ENCODE peak calls at places on chromosome 18, in four cellular contexts. One of them, this sample, is unnamed.

GRCh38 chr18:58565021-58565420 is 63.9 kb downstream of the ALPK2 start:
- DNase-seq in left cardiac atrium: no peak
- DNase-seq in esophagus muscularis mucosa: no peak
- DNase-seq in lung: no peak
- DNase-seq in this sample: no peak

GRCh38 chr18:36757081-36757480 is 71.7 kb downstream of the TPGS2 start:
- DNase-seq in left cardiac atrium: no peak
- DNase-seq in esophagus muscularis mucosa: no peak
- DNase-seq in lung: no peak
- DNase-seq in this sample: no peak

GRCh38 chr18:22637787-22638186 is 220.1 kb upstream of the CTAGE1 start:
- DNase-seq in left cardiac atrium: no peak
- DNase-seq in esophagus muscularis mucosa: no peak
- DNase-seq in lung: no peak
- DNase-seq in this sample: no peak

GRCh38 chr18:2848145-2848878 is 1.5 kb downstream of the EMILIN2 start:
- DNase-seq in left cardiac atrium: no peak
- DNase-seq in esophagus muscularis mucosa: no peak
- DNase-seq in lung: no peak
- DNase-seq in this sample: no peak

GRCh38 chr18:33696332-33697162 is 118.5 kb downstream of the ASXL3 start:
- DNase-seq in left cardiac atrium: no peak
- DNase-seq in esophagus muscularis mucosa: no peak
- DNase-seq in lung: no peak
- DNase-seq in this sample: no peak

GRCh38 chr18:2680216-2680792 is 24.8 kb downstream of the SMCHD1 start:
- DNase-seq in left cardiac atrium: no peak
- DNase-seq in esophagus muscularis mucosa: no peak
- DNase-seq in lung: no peak
- DNase-seq in this sample: no peak

GRCh38 chr18:13025233-13025632 is 34.1 kb downstream of the CEP192 start:
- DNase-seq in left cardiac atrium: no peak
- DNase-seq in esophagus muscularis mucosa: no peak
- DNase-seq in lung: no peak
- DNase-seq in this sample: no peak

GRCh38 chr18:43664487-43665008 is 387.3 kb upstream of the SYT4 start:
- DNase-seq in left cardiac atrium: no peak
- DNase-seq in esophagus muscularis mucosa: no peak
- DNase-seq in lung: no peak
- DNase-seq in this sample: no peak